ENCODE peak calls at places on chromosomes 5 and 9, in six cellular contexts. P is right lobe of liver, F is gastrocnemius medialis, W is heart left ventricle, V is body of pancreas, G is upper lobe of left lung. O is an unnamed sample.

GRCh38 chr5:91357806-91358205 is 25.3 kb downstream of the ARRDC3 start:
- ATAC-seq in W (no peak), V (no peak), P (no peak), F (no peak), G (no peak), O (no peak)

GRCh38 chr9:128937310-128938165 is 9.9 kb downstream of the DOLK start:
- ATAC-seq in V (no peak), G (no peak), F (no peak), W (no peak), P (no peak), O (no peak)

GRCh38 chr9:89179535-89179919 is 909 bp upstream of the SHC3 start:
- ATAC-seq in G (no peak), P (peak; percentile 26), W (peak; percentile 4), V (no peak), F (no peak), O (peak; percentile 1)

GRCh38 chr5:135705230-135705631 is 126.4 kb upstream of the CXCL14 start:
- ATAC-seq in F (peak; percentile 74), V (peak; percentile 58), W (no peak), G (no peak), P (no peak), O (no peak)

GRCh38 chr5:110335361-110336046 is 391.0 kb downstream of the TMEM232 start:
- ATAC-seq in G (no peak), P (no peak), W (no peak), F (no peak), V (no peak), O (no peak)

GRCh38 chr5:119341452-119342349 is 14.1 kb upstream of the TNFAIP8 start:
- ATAC-seq in P (no peak), W (peak; percentile 17), V (no peak), F (no peak), G (peak; percentile 56), O (no peak)

GRCh38 chr5:119862654-119863053 is 233.3 kb downstream of the FAM170A start:
- ATAC-seq in G (no peak), F (no peak), P (no peak), W (no peak), V (no peak), O (no peak)

GRCh38 chr9:87381746-87382145 is 115.9 kb upstream of the DAPK1 start:
- ATAC-seq in G (peak; percentile 17), W (no peak), F (no peak), P (no peak), V (peak; percentile 15), O (no peak)

GRCh38 chr5:1883120-1883924 is 597 bp upstream of the IRX4 start:
- ATAC-seq in G (peak; percentile 53), V (no peak), P (no peak), F (no peak), W (peak; percentile 52), O (no peak)

GRCh38 chr5:89043676-89044075 is 160.7 kb upstream of the MEF2C start:
- ATAC-seq in W (no peak), V (no peak), G (no peak), F (no peak), P (no peak), O (no peak)

GRCh38 chr9:128910906-128911305 is 9.9 kb upstream of the PHYHD1 start:
- ATAC-seq in P (peak; percentile 12), G (no peak), W (no peak), F (no peak), V (no peak), O (no peak)

GRCh38 chr5:177176175-177176704 is 42.7 kb downstream of the NSD1 start:
- ATAC-seq in G (no peak), P (no peak), V (no peak), W (no peak), F (peak; percentile 58), O (no peak)

GRCh38 chr9:92295827-92296258 is 2.3 kb upstream of the IARS1 start:
- ATAC-seq in F (no peak), P (no peak), V (no peak), G (no peak), W (no peak), O (no peak)
- TF ChIP-seq POLR2A in F (no peak), P (no peak), V (no peak), G (no peak), W (no peak), O (no peak)

GRCh38 chr9:69877852-69878507 is 57.4 kb downstream of the CFAP95 start:
- ATAC-seq in G (peak; percentile 81), V (peak; percentile 59), P (peak; percentile 90), W (no peak), F (peak; percentile 72), O (peak; percentile 66)
- TF ChIP-seq CTCF in G (peak; percentile 63), V (peak; percentile 75), P (peak; percentile 66), W (peak; percentile 66), F (peak; percentile 56), O (peak; percentile 58)

GRCh38 chr5:172766287-172767104 is 4.5 kb downstream of the DUSP1 start:
- ATAC-seq in V (peak; percentile 13), G (peak; percentile 48), W (peak; percentile 49), P (peak; percentile 40), F (peak; percentile 57), O (peak; percentile 48)
- TF ChIP-seq POLR2A in V (peak; percentile 78), G (peak; percentile 25), W (no peak), P (peak; percentile 35), F (no peak), O (peak; percentile 86)

GRCh38 chr9:131530930-131531832 is at the start of gene UCK1:
- ATAC-seq in V (peak; percentile 95), G (peak; percentile 99), F (peak; percentile 94), W (peak; percentile 98), P (peak; percentile 88), O (peak; percentile 97)
- TF ChIP-seq CTCF in V (no peak), G (peak; percentile 28), F (no peak), W (no peak), P (no peak), O (no peak)

GRCh38 chr5:80193421-80193820 is 62.4 kb downstream of the SERINC5 start:
- ATAC-seq in F (no peak), W (no peak), G (peak; percentile 4), P (peak; percentile 42), V (no peak), O (no peak)

GRCh38 chr5:80195837-80196400 is 59.9 kb downstream of the SERINC5 start:
- ATAC-seq in F (no peak), V (no peak), G (no peak), P (no peak), W (no peak), O (no peak)

GRCh38 chr5:80194470-80194869 is 61.4 kb downstream of the SERINC5 start:
- ATAC-seq in G (no peak), W (no peak), V (no peak), F (no peak), P (no peak), O (no peak)

GRCh38 chr5:80198399-80198798 is 57.4 kb downstream of the SERINC5 start:
- ATAC-seq in V (peak; percentile 30), F (no peak), G (no peak), W (peak; percentile 74), P (no peak), O (peak; percentile 36)

DNA sequence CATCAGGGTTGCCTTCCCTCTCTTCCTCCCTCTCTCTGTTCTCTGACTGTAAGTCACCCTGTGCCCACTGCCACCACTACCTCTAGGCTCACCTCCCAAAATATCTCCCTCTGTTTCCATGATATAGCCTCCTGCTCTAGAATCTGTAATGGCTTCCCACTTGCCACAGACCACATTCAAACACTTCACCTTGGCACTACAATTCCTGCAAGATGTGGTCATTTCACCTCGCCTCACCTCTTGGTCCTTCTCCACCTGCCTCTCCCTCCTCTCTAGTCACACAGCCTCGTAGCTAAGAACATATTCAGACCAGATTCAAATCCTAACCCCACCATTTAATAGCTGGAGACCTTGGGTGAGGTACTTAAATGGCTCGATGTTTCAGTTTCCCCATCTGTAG is 56.9 kb downstream of the SERINC5 start:
- ATAC-seq in G (peak; percentile 41), P (no peak), W (no peak), F (no peak), V (no peak), O (no peak)
- TF ChIP-seq POLR2A in G (no peak), P (no peak), W (no peak), F (no peak), V (no peak), O (no peak)

GRCh38 chr5:141650851-141651727 is at the start of gene FCHSD1:
- ATAC-seq in G (peak; percentile 98), P (peak; percentile 97), V (peak; percentile 99), W (peak; percentile 96), F (peak; percentile 87), O (peak; percentile 96)
- TF ChIP-seq CTCF in G (no peak), P (peak; percentile 16), V (no peak), W (no peak), F (peak; percentile 27), O (no peak)

GRCh38 chr9:135480942-135481315 is 1.3 kb downstream of the PPP1R26 start:
- ATAC-seq in P (no peak), V (no peak), F (no peak), G (no peak), W (no peak), O (no peak)

GRCh38 chr9:135480071-135480941 is 724 bp downstream of the PPP1R26 start:
- ATAC-seq in F (no peak), W (peak; percentile 46), P (peak; percentile 76), G (peak; percentile 82), V (peak; percentile 42), O (peak; percentile 62)

GRCh38 chr9:135478858-135479468 is 619 bp upstream of the PPP1R26 start:
- ATAC-seq in V (peak; percentile 73), W (peak; percentile 66), F (peak; percentile 68), G (peak; percentile 61), P (peak; percentile 77), O (peak; percentile 69)

GRCh38 chr9:135478191-135478590 is 1.4 kb upstream of the PPP1R26 start:
- ATAC-seq in P (no peak), V (no peak), W (no peak), F (no peak), G (no peak), O (no peak)

DNA sequence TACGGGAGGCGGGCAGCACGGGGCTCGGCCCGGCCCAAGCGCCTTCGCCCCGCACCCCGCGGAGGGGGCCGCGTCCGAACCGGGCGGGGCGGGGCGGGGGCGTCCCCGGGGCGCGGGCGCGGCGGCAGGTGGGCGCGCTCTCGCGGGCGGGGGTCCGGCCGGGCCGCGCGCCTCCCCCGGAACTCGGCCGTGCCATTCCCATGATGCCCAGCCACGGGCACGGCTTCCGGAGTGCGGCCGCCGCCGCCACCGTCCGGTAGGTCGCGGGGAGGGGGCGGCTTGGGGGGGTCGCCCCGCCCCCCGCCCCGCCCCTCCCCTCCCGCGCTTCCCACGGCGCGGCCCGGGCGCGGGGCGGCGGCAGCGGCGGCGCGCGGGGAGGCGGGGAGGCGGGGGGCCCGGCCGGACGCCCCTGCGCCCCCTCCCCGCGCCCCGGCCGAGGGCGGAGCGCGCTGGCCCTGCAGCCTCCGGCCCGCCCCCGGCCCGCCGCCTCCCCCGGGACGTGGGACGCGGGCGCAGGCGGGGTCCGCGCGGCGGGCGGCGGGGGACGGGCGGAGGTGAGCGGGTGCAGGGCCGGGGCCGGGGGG is at the start of gene PPP1R26:
- ATAC-seq in F (no peak), W (peak; percentile 72), G (peak; percentile 14), P (peak; percentile 49), V (peak; percentile 63), O (peak; percentile 35)
- TF ChIP-seq POLR2A in F (no peak), W (no peak), G (no peak), P (no peak), V (no peak), O (no peak)

GRCh38 chr5:150167908-150168307 is 1.3 kb downstream of the CDX1 start:
- ATAC-seq in P (no peak), V (no peak), F (no peak), G (no peak), W (no peak), O (no peak)
- TF ChIP-seq CTCF in P (no peak), V (no peak), F (no peak), G (no peak), W (no peak), O (no peak)